ENCODE peak calls at places on chromosomes 16 and 17, in eight cellular contexts. F is adrenal gland, A is kidney epithelial cell, G is ovary, J is tibial artery, H is body of pancreas, W is fibroblast of lung, R is tibial nerve. O is an unnamed sample. For H3K36me3, the result is how much of the 10 kb centered on the place peaks cover.

GRCh38 chr16:80277182-80277581 is 263.6 kb upstream of the DYNLRB2 start:
- DNase-seq in J (no peak), A (no peak), W (no peak), H (no peak), G (no peak), R (no peak), F (no peak), O (no peak)

GRCh38 chr17:55356440-55357328 is 65.0 kb downstream of the MMD start:
- DNase-seq in H (peak), A (peak), J (no peak), G (peak), R (peak), F (peak), W (peak), O (peak)

GRCh38 chr17:44557653-44558285 is 485 bp downstream of the FZD2 start:
- DNase-seq in W (peak), H (peak), R (no peak), F (peak), J (peak), G (peak), A (no peak), O (peak)

GRCh38 chr16:89505204-89506112 is 2.7 kb upstream of the SPG7 start:
- DNase-seq in G (peak), H (peak), A (peak), J (peak), W (peak), F (peak), R (peak), O (peak)

GRCh38 chr16:80683646-80684045 is 120.8 kb downstream of the CDYL2 start:
- DNase-seq in F (no peak), H (no peak), J (no peak), R (no peak), G (no peak), A (no peak), W (no peak), O (no peak)

GRCh38 chr16:67155305-67156145 is 4.2 kb downstream of the TRADD start:
- DNase-seq in G (peak), J (peak), W (peak), A (no peak), H (peak), F (peak), R (peak), O (peak)

GRCh38 chr17:43587647-43588046 is 41.5 kb upstream of the ETV4 start:
- DNase-seq in G (no peak), A (no peak), J (no peak), R (no peak), H (no peak), W (no peak), F (no peak), O (no peak)

GRCh38 chr16:46884513-46885293 is 541 bp downstream of the GPT2 start:
- DNase-seq in H (peak), W (no peak), J (no peak), G (no peak), A (no peak), R (no peak), F (peak), O (peak)

GRCh38 chr16:24178496-24178895 is 77.6 kb upstream of the CACNG3 start:
- DNase-seq in H (no peak), J (no peak), W (no peak), F (no peak), G (no peak), A (no peak), R (no peak), O (no peak)

GRCh38 chr17:49571764-49572163 is 3.9 kb upstream of the NXPH3 start:
- DNase-seq in F (no peak), J (no peak), H (no peak), W (no peak), A (no peak), G (no peak), R (no peak), O (no peak)

GRCh38 chr17:57424273-57424672 is 167.9 kb downstream of the MSI2 start:
- DNase-seq in A (no peak), H (no peak), W (no peak), F (no peak), R (no peak), J (no peak), G (no peak), O (no peak)

GRCh38 chr17:57819273-57819672 is 30.6 kb downstream of the MRPS23 start:
- DNase-seq in F (no peak), H (no peak), A (peak), W (no peak), G (no peak), J (no peak), R (no peak), O (no peak)

GRCh38 chr16:19858006-19858653 is 26.5 kb downstream of the GPRC5B start:
- DNase-seq in A (no peak), J (peak), H (no peak), W (no peak), F (no peak), G (no peak), R (no peak), O (no peak)

GRCh38 chr16:242281-242680 is 7.7 kb downstream of the FAM234A start:
- DNase-seq in A (no peak), R (no peak), W (no peak), J (no peak), G (no peak), F (no peak), H (no peak), O (no peak)

DNA sequence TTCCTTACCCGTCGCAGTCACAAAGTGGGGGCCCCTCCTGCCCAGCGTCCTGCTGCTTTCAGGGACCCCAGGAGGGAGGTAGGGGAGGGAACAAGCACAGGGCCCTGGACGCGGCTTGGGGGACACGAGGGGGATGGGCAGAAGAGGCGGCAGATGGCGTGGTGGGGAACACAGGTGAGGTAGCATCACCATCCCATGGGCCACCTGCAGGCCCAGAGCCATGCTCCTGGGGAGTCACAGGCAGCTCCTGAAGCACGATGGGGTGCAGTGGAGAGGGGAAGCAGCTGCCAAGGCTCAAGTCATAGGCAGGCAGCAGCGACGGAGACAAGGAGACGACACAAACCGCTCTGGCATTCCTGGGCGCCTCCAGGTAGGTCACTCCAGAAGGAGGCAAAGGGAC is 10.8 kb downstream of the UNKL start:
- DNase-seq in G (no peak), F (no peak), R (no peak), H (no peak), A (no peak), J (no peak), W (no peak), O (no peak)
- H3K4me3 ChIP-seq in G (no peak), F (no peak), R (no peak), H (no peak), A (no peak), J (no peak), W (no peak), O (no peak)

GRCh38 chr16:10521681-10522274 is 58.6 kb downstream of the EMP2 start:
- DNase-seq in H (peak), J (peak), G (peak), A (no peak), R (peak), W (peak), F (peak), O (no peak)
- TF ChIP-seq CTCF in H (peak), J (peak), G (peak), A (peak), R (peak), W (peak), F (peak), O (peak)

GRCh38 chr16:28591355-28591754 is 5.5 kb downstream of the SULT1A2 start:
- DNase-seq in A (no peak), W (no peak), G (no peak), J (no peak), R (no peak), H (no peak), F (no peak), O (no peak)
- H3K36me3 ChIP-seq in A (under half), W (under half), G (under half), J (under half), R (under half), H (under half), F (under half), O (under half)

DNA sequence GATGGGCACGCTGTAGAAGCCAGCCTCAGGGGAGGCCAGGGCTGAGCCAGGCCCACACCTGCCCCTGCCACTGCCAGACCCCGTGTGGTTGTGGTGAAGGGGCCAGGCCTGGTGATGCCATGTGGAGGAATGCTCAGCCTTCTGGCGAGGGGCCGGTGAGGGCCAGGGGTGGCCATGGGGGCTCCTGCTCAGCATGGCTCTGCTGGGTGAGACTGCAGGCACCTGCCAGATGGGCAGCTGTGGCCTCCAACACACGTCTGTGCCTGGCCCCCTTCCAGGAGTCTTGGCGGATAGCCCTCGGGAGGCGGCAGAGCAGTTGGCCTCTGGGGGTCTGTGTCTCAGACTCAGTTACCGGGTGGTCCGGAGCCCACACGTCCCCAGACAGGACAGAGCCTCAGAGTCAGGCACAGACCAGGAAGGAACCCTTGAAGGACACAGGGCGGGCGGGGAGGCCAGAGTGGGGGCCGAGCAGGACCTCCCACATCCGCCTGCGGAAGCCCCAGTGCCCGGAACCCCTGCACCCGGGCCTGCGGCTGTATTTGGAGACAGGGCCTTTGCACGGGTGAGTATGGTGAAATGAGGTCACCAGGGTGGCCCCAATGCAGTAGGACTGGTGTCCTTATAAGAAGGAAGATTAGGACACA is 22.5 kb upstream of the CHMP6 start:
- DNase-seq in R (no peak), J (no peak), G (peak), F (no peak), H (no peak), A (no peak), W (no peak), O (peak)
- H3K4me3 ChIP-seq in R (no peak), J (no peak), G (no peak), F (no peak), H (no peak), A (no peak), W (no peak), O (no peak)